ENCODE peak calls at places on chromosome 19, in nine cellular contexts. S is activated T-cell treated with anti-CD3 and anti-CD28 coated beads, Interleukin-2, amount 50 U/mL, for 72 hours; F is kidney glomerular epithelial cell; T is left lung; B is iris pigment epithelial cell; C is fibroblast of pulmonary artery; L is pancreas; R is NCI-H1092; X is hypothalamus. N is an unnamed sample.

GRCh38 chr19:45947926-45948325 is 25.7 kb downstream of the NOVA2 start:
- DNase-seq in S (no peak), F (no peak), T (no peak), B (peak; percentile 44), C (no peak), L (no peak), R (no peak), X (no peak), N (no peak)

GRCh38 chr19:46791944-46792343 is 3.5 kb upstream of the SLC1A5 start:
- DNase-seq in S (no peak), F (no peak), T (no peak), B (no peak), C (no peak), L (no peak), R (no peak), X (no peak), N (peak; percentile 90)

GRCh38 chr19:51439021-51439465 is 19.2 kb downstream of the SIGLEC8 start:
- DNase-seq in S (peak; percentile 47), F (no peak), T (no peak), B (peak; percentile 23), C (peak; percentile 7), L (no peak), R (no peak), X (no peak), N (no peak)

GRCh38 chr19:13526552-13526951 is 20.3 kb upstream of the CACNA1A start:
- DNase-seq in S (peak; percentile 7), F (no peak), T (no peak), B (peak; percentile 9), C (peak; percentile 10), L (no peak), R (no peak), X (no peak), N (no peak)

GRCh38 chr19:10112895-10113591 is 1.6 kb downstream of the P2RY11 start:
- DNase-seq in S (peak; percentile 70), F (no peak), T (no peak), B (peak; percentile 39), C (peak; percentile 44), L (peak; percentile 59), R (peak; percentile 11), X (no peak), N (no peak)

GRCh38 chr19:50823389-50824042 is at the start of gene KLK1:
- DNase-seq in S (no peak), F (no peak), T (no peak), B (no peak), C (no peak), L (peak; percentile 96), R (no peak), X (no peak), N (no peak)

GRCh38 chr19:37317403-37318209 is 53.3 kb upstream of the ZNF527 start:
- DNase-seq in S (peak; percentile 95), F (peak; percentile 99), T (peak; percentile 95), B (peak; percentile 100), C (peak; percentile 100), L (peak; percentile 95), R (peak; percentile 85), X (peak; percentile 91), N (peak; percentile 100)

GRCh38 chr19:17450264-17451075 is 2.0 kb upstream of the TMEM221 start:
- DNase-seq in S (peak; percentile 69), F (peak; percentile 41), T (no peak), B (no peak), C (no peak), L (no peak), R (no peak), X (no peak), N (no peak)

GRCh38 chr19:2431318-2432055 is 4.1 kb upstream of the TIMM13 start:
- DNase-seq in S (no peak), F (no peak), T (no peak), B (no peak), C (no peak), L (no peak), R (no peak), X (no peak), N (no peak)

N was measured in mesenchymal stem cell.